ENCODE peak calls at places on chromosomes 7 and 10, in eight cellular contexts. X, Y, J, T, D, P, A and N are unnamed samples.

GRCh38 chr7:65749518-65749917 is 123.4 kb upstream of the VKORC1L1 start:
- DNase-seq in P (no peak), A (no peak), X (no peak), J (no peak), D (no peak), T (no peak), Y (no peak), N (no peak)

GRCh38 chr10:96229568-96230030 is 41.8 kb downstream of the BLNK start:
- DNase-seq in J (peak; percentile 42), P (no peak), X (peak; percentile 84), T (peak; percentile 5), Y (peak; percentile 75), A (peak; percentile 61), D (peak; percentile 52), N (peak; percentile 60)

GRCh38 chr7:26061340-26062239 is 90.4 kb upstream of the NFE2L3 start:
- DNase-seq in Y (peak; percentile 67), J (peak; percentile 12), A (peak; percentile 75), T (peak; percentile 7), D (peak; percentile 34), X (peak; percentile 56), P (no peak), N (peak; percentile 67)

GRCh38 chr7:115851291-115851690 is 179.3 kb downstream of the TFEC start:
- DNase-seq in A (peak; percentile 7), T (no peak), X (peak; percentile 82), P (peak; percentile 26), J (peak; percentile 65), D (no peak), Y (peak; percentile 72), N (peak; percentile 10)

GRCh38 chr10:127148066-127148932 is 48.1 kb downstream of the INSYN2A start:
- DNase-seq in A (no peak), X (peak; percentile 81), T (no peak), P (no peak), J (no peak), Y (peak; percentile 95), D (no peak), N (peak; percentile 41)

GRCh38 chr10:46518028-46518725 is 38.3 kb downstream of the GPRIN2 start:
- DNase-seq in J (no peak), X (no peak), A (no peak), D (no peak), P (no peak), Y (no peak), T (no peak), N (no peak)

GRCh38 chr10:121941532-121941931 is 13.7 kb upstream of the ATE1 start:
- DNase-seq in T (no peak), X (no peak), P (no peak), A (no peak), Y (no peak), J (no peak), D (no peak), N (no peak)

GRCh38 chr7:47435889-47436312 is 146.0 kb downstream of the TNS3 start:
- DNase-seq in A (no peak), J (peak; percentile 78), T (no peak), P (peak; percentile 33), X (peak; percentile 93), Y (peak; percentile 81), D (no peak), N (peak; percentile 69)

GRCh38 chr7:70392870-70393269 is 739.1 kb upstream of the GALNT17 start:
- DNase-seq in X (no peak), J (no peak), Y (no peak), A (no peak), D (no peak), T (no peak), P (no peak), N (no peak)

GRCh38 chr7:64863021-64863420 is 40.1 kb upstream of the ZNF273 start:
- DNase-seq in X (no peak), T (no peak), D (no peak), Y (no peak), A (no peak), J (no peak), P (no peak), N (no peak)

GRCh38 chr10:6778992-6779701 is 199.1 kb upstream of the PRKCQ start:
- DNase-seq in D (no peak), J (peak; percentile 57), T (peak; percentile 34), P (peak; percentile 53), Y (peak; percentile 99), X (peak; percentile 75), A (no peak), N (peak; percentile 87)

GRCh38 chr10:63628526-63629362 is 107.5 kb downstream of the REEP3 start:
- DNase-seq in T (no peak), P (no peak), X (peak; percentile 38), J (peak; percentile 91), Y (peak; percentile 57), A (peak; percentile 64), D (no peak), N (peak; percentile 26)

GRCh38 chr7:30351274-30351673 is 66.9 kb downstream of the ZNRF2 start:
- DNase-seq in X (no peak), A (no peak), D (no peak), Y (no peak), J (peak; percentile 25), T (no peak), P (no peak), N (no peak)

GRCh38 chr10:47311193-47311899 is 10.9 kb upstream of the GDF2 start:
- DNase-seq in T (no peak), P (no peak), A (no peak), X (peak; percentile 21), D (no peak), Y (no peak), J (no peak), N (no peak)

GRCh38 chr7:41459623-41460256 is 243.2 kb downstream of the INHBA start:
- DNase-seq in A (no peak), T (no peak), D (no peak), J (peak; percentile 54), Y (no peak), P (no peak), X (no peak), N (no peak)

GRCh38 chr7:40483630-40484029 is 348.8 kb downstream of the SUGCT start:
- DNase-seq in T (no peak), J (no peak), A (no peak), D (no peak), X (peak; percentile 36), Y (peak; percentile 36), P (no peak), N (no peak)